ENCODE peak calls at places on chromosomes 12 and 14, in seven cellular contexts. U, Y, F, S, H, K and V are unnamed samples.
A peak's percentile ranks its signal among the peaks of the same experiment; 100 is the strongest.

GRCh38 chr14:22508662-22509035 is 80.4 kb downstream of the DAD1 start:
- DNase-seq in S (no peak), K (no peak), Y (no peak), H (no peak), F (no peak), U (no peak), V (no peak)

GRCh38 chr12:104951759-104952509 is 6.2 kb downstream of the SLC41A2 start:
- DNase-seq in H (no peak), S (peak; percentile 69), K (no peak), F (no peak), U (no peak), Y (no peak), V (no peak)

GRCh38 chr12:77045183-77045582 is 20.2 kb downstream of the E2F7 start:
- DNase-seq in S (no peak), F (no peak), K (no peak), U (no peak), H (no peak), Y (no peak), V (no peak)

GRCh38 chr14:34472706-34473279 is 10.8 kb upstream of the SPTSSA start:
- DNase-seq in H (no peak), F (no peak), K (no peak), S (no peak), Y (no peak), U (no peak), V (no peak)

GRCh38 chr14:71415404-71415690 is 508.1 kb downstream of the PCNX1 start:
- DNase-seq in S (peak; percentile 79), F (no peak), K (no peak), U (no peak), Y (no peak), H (peak; percentile 19), V (no peak)

GRCh38 chr12:132264086-132265010 is 65.0 kb downstream of the GALNT9 start:
- DNase-seq in Y (no peak), H (no peak), F (no peak), U (no peak), S (no peak), K (no peak), V (no peak)

GRCh38 chr12:25458047-25458552 is 95.0 kb downstream of the LMNTD1 start:
- DNase-seq in U (no peak), F (peak; percentile 64), H (peak; percentile 44), S (peak; percentile 97), K (peak; percentile 61), Y (no peak), V (peak; percentile 58)

GRCh38 chr12:76236640-76237039 is 111.6 kb downstream of the BBS10 start:
- DNase-seq in S (peak; percentile 54), Y (no peak), H (no peak), U (no peak), K (peak; percentile 53), F (no peak), V (peak; percentile 12)

GRCh38 chr12:966715-967114 is 17.2 kb upstream of the RAD52 start:
- DNase-seq in S (no peak), H (no peak), Y (no peak), U (no peak), F (no peak), K (no peak), V (no peak)

GRCh38 chr12:43337571-43338497 is 214.2 kb downstream of the ADAMTS20 start:
- DNase-seq in Y (no peak), H (no peak), F (no peak), U (no peak), K (no peak), S (peak; percentile 25), V (no peak)

GRCh38 chr12:131509706-131510105 is 201.2 kb upstream of the SFSWAP start:
- DNase-seq in U (no peak), Y (no peak), F (no peak), K (no peak), H (no peak), S (no peak), V (no peak)

GRCh38 chr14:51079085-51079484 is 15.8 kb downstream of the TRIM9 start:
- DNase-seq in U (no peak), S (no peak), Y (no peak), H (no peak), K (no peak), F (no peak), V (no peak)

GRCh38 chr12:101773560-101774206 is 34.4 kb upstream of the SYCP3 start:
- DNase-seq in H (peak; percentile 56), U (peak; percentile 59), F (peak; percentile 41), K (peak; percentile 65), Y (peak; percentile 40), S (peak; percentile 75), V (peak; percentile 27)

GRCh38 chr12:48765753-48766162 is 23.1 kb downstream of the ADCY6 start:
- DNase-seq in F (no peak), U (peak; percentile 66), H (no peak), S (peak; percentile 45), Y (no peak), K (no peak), V (no peak)

GRCh38 chr14:68682166-68683103 is 110.4 kb downstream of the ZFP36L1 start:
- DNase-seq in S (peak; percentile 95), Y (no peak), K (peak; percentile 78), U (peak; percentile 87), H (peak; percentile 70), F (peak; percentile 83), V (no peak)

GRCh38 chr14:68679746-68680467 is 113.0 kb downstream of the ZFP36L1 start:
- DNase-seq in H (no peak), F (no peak), K (no peak), U (no peak), Y (no peak), S (no peak), V (no peak)

GRCh38 chr14:68681256-68681655 is 111.6 kb downstream of the ZFP36L1 start:
- DNase-seq in F (no peak), U (no peak), Y (no peak), H (no peak), S (no peak), K (no peak), V (no peak)

GRCh38 chr14:68679301-68679700 is 113.6 kb downstream of the ZFP36L1 start:
- DNase-seq in Y (no peak), H (no peak), F (no peak), K (no peak), U (no peak), S (no peak), V (no peak)

DNA sequence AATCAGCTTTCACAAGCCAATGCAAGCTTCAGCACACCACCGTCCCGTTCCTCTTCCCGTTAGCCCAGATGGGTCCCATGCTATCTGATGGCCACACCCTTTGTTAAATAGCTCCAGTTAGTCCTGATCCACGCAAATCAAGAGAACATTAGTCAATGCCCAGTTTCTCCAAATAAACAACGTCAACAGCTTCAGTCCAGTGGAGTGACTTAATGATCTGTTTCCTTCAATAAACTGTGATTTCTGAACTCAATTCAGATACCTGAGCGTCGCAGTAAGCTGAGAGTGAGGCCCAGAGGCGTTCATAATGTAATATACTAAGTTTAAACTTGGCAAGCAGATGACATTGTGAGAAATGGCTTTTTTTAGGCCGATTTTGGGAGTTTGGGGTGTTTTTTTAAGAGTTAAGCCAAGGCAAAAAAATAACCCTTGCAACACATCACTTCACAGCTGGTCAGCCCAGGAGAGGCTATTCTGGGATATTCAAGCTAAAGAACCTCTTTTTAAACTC is 112.3 kb downstream of the ZFP36L1 start:
- DNase-seq in S (peak; percentile 24), F (peak; percentile 80), Y (no peak), U (no peak), H (peak; percentile 39), K (no peak), V (no peak)
- TF ChIP-seq POLR2A in S (no peak), F (no peak), Y (no peak), U (no peak), H (no peak), K (no peak), V (no peak)

GRCh38 chr14:92121207-92121669 is 268 bp downstream of the NDUFB1 start:
- DNase-seq in H (peak; percentile 23), K (no peak), F (peak; percentile 44), U (peak; percentile 44), S (peak; percentile 43), Y (no peak), V (peak; percentile 40)

GRCh38 chr14:92122761-92123160 is 992 bp downstream of the CPSF2 start:
- DNase-seq in S (no peak), K (no peak), F (no peak), U (no peak), H (no peak), Y (no peak), V (no peak)

GRCh38 chr14:92122351-92122677 is 545 bp downstream of the CPSF2 start:
- DNase-seq in K (peak; percentile 10), F (no peak), U (peak; percentile 20), H (no peak), Y (peak; percentile 10), S (peak; percentile 20), V (peak; percentile 22)

GRCh38 chr14:92121670-92122350 is at the start of the genes CPSF2 and NDUFB1:
- DNase-seq in U (peak; percentile 77), F (peak; percentile 75), K (peak; percentile 96), H (peak; percentile 78), S (peak; percentile 72), Y (peak; percentile 91), V (peak; percentile 84)
- TF ChIP-seq POLR2A in U (peak; percentile 58), F (no peak), K (peak; percentile 94), H (peak; percentile 69), S (peak; percentile 96), Y (peak; percentile 97), V (peak; percentile 87)

DNA sequence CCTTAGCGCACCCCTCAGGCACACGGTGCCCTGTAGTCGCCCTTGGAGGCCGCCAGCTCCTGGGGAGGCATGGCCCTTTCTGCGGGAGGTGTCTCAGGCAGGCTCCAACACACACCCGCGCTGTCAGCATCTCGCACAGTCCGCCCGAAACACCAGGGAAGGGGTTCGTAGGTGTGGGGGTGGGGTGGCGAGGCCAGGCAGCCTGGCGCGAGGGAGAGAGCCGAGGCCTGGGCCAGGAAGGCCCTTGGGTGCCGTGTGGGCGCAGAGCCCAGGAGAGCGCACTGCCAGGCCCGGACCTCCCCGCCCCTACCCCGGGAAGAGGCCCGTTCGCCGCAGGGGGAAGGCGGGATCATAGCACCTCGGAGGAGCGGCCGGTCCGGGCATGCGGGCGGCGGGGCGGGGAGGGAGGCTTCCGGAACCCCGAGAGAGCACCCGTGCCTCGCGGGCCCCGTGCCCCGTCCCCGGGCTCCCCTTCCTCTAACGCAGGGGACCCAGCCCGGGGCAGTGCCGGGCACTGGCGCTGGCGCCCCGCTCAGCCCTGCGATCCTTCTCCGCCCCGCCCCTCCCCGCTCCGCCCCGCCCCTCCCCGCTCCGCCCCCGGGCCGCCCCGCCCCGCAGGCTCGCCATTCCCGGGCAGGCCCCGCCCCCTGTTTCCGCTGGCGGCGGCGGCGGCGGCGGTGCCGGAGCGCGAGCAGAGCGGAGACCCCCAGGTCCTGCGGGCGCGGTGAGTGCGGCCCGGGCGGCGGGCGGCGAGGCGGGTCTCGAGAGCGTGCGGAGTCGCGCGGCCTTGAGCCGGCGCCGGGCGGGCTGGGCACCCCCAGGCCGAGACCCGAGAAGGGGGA is at the start of gene TSPAN9:
- DNase-seq in S (peak; percentile 48), K (peak; percentile 83), U (peak; percentile 73), H (peak; percentile 62), F (peak; percentile 54), Y (peak; percentile 88), V (peak; percentile 91)
- TF ChIP-seq POLR2A in S (peak; percentile 73), K (peak; percentile 89), U (peak; percentile 43), H (peak; percentile 75), F (no peak), Y (no peak), V (peak; percentile 84)

DNA sequence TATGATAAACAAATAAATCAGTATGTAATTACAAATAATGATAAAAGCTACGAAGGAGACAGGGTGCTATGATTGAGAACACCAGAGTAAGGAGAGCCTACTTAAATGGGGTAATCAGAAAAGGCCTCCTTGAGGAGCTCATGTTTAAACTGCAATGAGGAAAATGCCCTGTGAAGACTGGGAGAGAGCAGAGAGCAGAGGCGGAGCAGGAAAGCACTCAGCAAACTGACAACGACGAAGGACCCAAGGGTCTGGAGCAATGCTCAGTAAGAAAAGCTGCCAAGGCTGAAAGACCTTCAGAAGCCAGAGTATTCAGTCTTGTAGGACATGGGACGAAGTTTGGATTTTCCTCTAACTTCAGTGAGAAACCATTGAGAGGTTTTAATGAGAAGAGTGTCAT is 114.2 kb upstream of the PLEKHA5 start:
- DNase-seq in H (no peak), S (no peak), U (no peak), Y (no peak), F (no peak), K (no peak), V (no peak)
- TF ChIP-seq POLR2A in H (no peak), S (no peak), U (no peak), Y (no peak), F (no peak), K (no peak), V (no peak)